ENCODE peak calls at places on chromosomes 11 and 22, in seven cellular contexts. One of them, this sample, is unnamed. For H3K9me3, the result is how much of the 10 kb centered on the place peaks cover.

GRCh38 chr11:93133710-93134109 is 64.1 kb downstream of the SLC36A4 start:
- DNase-seq in cardiac muscle cell: no peak
- DNase-seq in body of pancreas: no peak
- DNase-seq in tibial artery: no peak
- DNase-seq in astrocyte: peak
- DNase-seq in left ventricle myocardium inferior: no peak
- DNase-seq in endodermal cell: no peak
- DNase-seq in this sample: no peak

GRCh38 chr11:75031771-75032549 is 43.2 kb downstream of the NEU3 start:
- DNase-seq in cardiac muscle cell: peak
- DNase-seq in body of pancreas: peak
- DNase-seq in tibial artery: peak
- DNase-seq in astrocyte: peak
- DNase-seq in left ventricle myocardium inferior: peak
- DNase-seq in endodermal cell: peak
- DNase-seq in this sample: peak

GRCh38 chr22:37553725-37554124 is 6.6 kb upstream of the CDC42EP1 start:
- DNase-seq in cardiac muscle cell: no peak
- DNase-seq in body of pancreas: no peak
- DNase-seq in tibial artery: no peak
- DNase-seq in astrocyte: no peak
- DNase-seq in left ventricle myocardium inferior: no peak
- DNase-seq in endodermal cell: no peak
- DNase-seq in this sample: no peak

GRCh38 chr11:113725411-113725810 is 19.3 kb upstream of the TMPRSS5 start:
- DNase-seq in cardiac muscle cell: no peak
- DNase-seq in body of pancreas: no peak
- DNase-seq in tibial artery: no peak
- DNase-seq in astrocyte: no peak
- DNase-seq in left ventricle myocardium inferior: no peak
- DNase-seq in endodermal cell: no peak
- DNase-seq in this sample: no peak

GRCh38 chr11:120128392-120129172 is 9.3 kb downstream of the TRIM29 start:
- DNase-seq in cardiac muscle cell: no peak
- DNase-seq in body of pancreas: no peak
- DNase-seq in tibial artery: peak
- DNase-seq in astrocyte: peak
- DNase-seq in left ventricle myocardium inferior: peak
- DNase-seq in endodermal cell: no peak
- DNase-seq in this sample: peak

GRCh38 chr11:4748435-4748834 is 21.3 kb downstream of the OR51F1 start:
- DNase-seq in cardiac muscle cell: no peak
- DNase-seq in body of pancreas: no peak
- DNase-seq in tibial artery: no peak
- DNase-seq in astrocyte: no peak
- DNase-seq in left ventricle myocardium inferior: no peak
- DNase-seq in endodermal cell: no peak
- DNase-seq in this sample: no peak

GRCh38 chr22:18110194-18110943 is at the start of gene TUBA8:
- DNase-seq in cardiac muscle cell: peak
- DNase-seq in body of pancreas: peak
- DNase-seq in tibial artery: peak
- DNase-seq in astrocyte: peak
- DNase-seq in left ventricle myocardium inferior: peak
- DNase-seq in endodermal cell: peak
- DNase-seq in this sample: peak

GRCh38 chr11:59918987-59919589 is 19.1 kb upstream of the OOSP1 start:
- DNase-seq in cardiac muscle cell: peak
- DNase-seq in body of pancreas: peak
- DNase-seq in tibial artery: peak
- DNase-seq in astrocyte: peak
- DNase-seq in left ventricle myocardium inferior: no peak
- DNase-seq in endodermal cell: peak
- DNase-seq in this sample: no peak

GRCh38 chr11:24216488-24216887 is 280.4 kb upstream of the LUZP2 start:
- DNase-seq in cardiac muscle cell: no peak
- DNase-seq in body of pancreas: no peak
- DNase-seq in tibial artery: no peak
- DNase-seq in astrocyte: no peak
- DNase-seq in left ventricle myocardium inferior: no peak
- DNase-seq in endodermal cell: no peak
- DNase-seq in this sample: no peak

GRCh38 chr11:62747475-62748160 is 6.3 kb downstream of the ZBTB3 start:
- DNase-seq in cardiac muscle cell: no peak
- DNase-seq in body of pancreas: no peak
- DNase-seq in tibial artery: no peak
- DNase-seq in astrocyte: no peak
- DNase-seq in left ventricle myocardium inferior: no peak
- DNase-seq in endodermal cell: no peak
- DNase-seq in this sample: no peak

GRCh38 chr22:23569291-23569690 is 10.8 kb downstream of the IGLL1 start:
- DNase-seq in cardiac muscle cell: no peak
- DNase-seq in body of pancreas: no peak
- DNase-seq in tibial artery: no peak
- DNase-seq in astrocyte: no peak
- DNase-seq in left ventricle myocardium inferior: no peak
- DNase-seq in endodermal cell: no peak
- DNase-seq in this sample: no peak

GRCh38 chr22:23565942-23566715 is 14.0 kb downstream of the IGLL1 start:
- DNase-seq in cardiac muscle cell: peak
- DNase-seq in body of pancreas: peak
- DNase-seq in tibial artery: no peak
- DNase-seq in astrocyte: no peak
- DNase-seq in left ventricle myocardium inferior: no peak
- DNase-seq in endodermal cell: peak
- DNase-seq in this sample: no peak

GRCh38 chr22:23564276-23564675 is 15.8 kb downstream of the IGLL1 start:
- DNase-seq in cardiac muscle cell: no peak
- DNase-seq in body of pancreas: no peak
- DNase-seq in tibial artery: no peak
- DNase-seq in astrocyte: no peak
- DNase-seq in left ventricle myocardium inferior: no peak
- DNase-seq in endodermal cell: no peak
- DNase-seq in this sample: no peak

GRCh38 chr22:23565288-23565941 is 14.7 kb downstream of the IGLL1 start:
- DNase-seq in cardiac muscle cell: peak
- DNase-seq in body of pancreas: no peak
- DNase-seq in tibial artery: no peak
- DNase-seq in astrocyte: no peak
- DNase-seq in left ventricle myocardium inferior: no peak
- DNase-seq in endodermal cell: peak
- DNase-seq in this sample: no peak

GRCh38 chr22:23566716-23567475 is 13.2 kb downstream of the IGLL1 start:
- DNase-seq in cardiac muscle cell: no peak
- DNase-seq in body of pancreas: no peak
- DNase-seq in tibial artery: no peak
- DNase-seq in astrocyte: no peak
- DNase-seq in left ventricle myocardium inferior: no peak
- DNase-seq in endodermal cell: peak
- DNase-seq in this sample: no peak
- H3K4me3 ChIP-seq in cardiac muscle cell: peak
- H3K4me3 ChIP-seq in body of pancreas: no peak
- H3K4me3 ChIP-seq in tibial artery: no peak
- H3K4me3 ChIP-seq in astrocyte: no peak
- H3K4me3 ChIP-seq in left ventricle myocardium inferior: peak
- H3K4me3 ChIP-seq in endodermal cell: peak
- H3K4me3 ChIP-seq in this sample: peak

GRCh38 chr11:31806944-31807790 is 4.0 kb downstream of the PAX6 start:
- DNase-seq in cardiac muscle cell: no peak
- DNase-seq in body of pancreas: no peak
- DNase-seq in tibial artery: no peak
- DNase-seq in astrocyte: peak
- DNase-seq in left ventricle myocardium inferior: no peak
- DNase-seq in endodermal cell: peak
- DNase-seq in this sample: no peak

GRCh38 chr11:31806186-31806943 is 4.8 kb downstream of the PAX6 start:
- DNase-seq in cardiac muscle cell: no peak
- DNase-seq in body of pancreas: no peak
- DNase-seq in tibial artery: no peak
- DNase-seq in astrocyte: peak
- DNase-seq in left ventricle myocardium inferior: no peak
- DNase-seq in endodermal cell: no peak
- DNase-seq in this sample: no peak

GRCh38 chr11:31808721-31809542 is 2.2 kb downstream of the PAX6 start:
- DNase-seq in cardiac muscle cell: no peak
- DNase-seq in body of pancreas: no peak
- DNase-seq in tibial artery: no peak
- DNase-seq in astrocyte: peak
- DNase-seq in left ventricle myocardium inferior: no peak
- DNase-seq in endodermal cell: peak
- DNase-seq in this sample: no peak

GRCh38 chr11:31808268-31808667 is 2.9 kb downstream of the PAX6 start:
- DNase-seq in cardiac muscle cell: no peak
- DNase-seq in body of pancreas: no peak
- DNase-seq in tibial artery: no peak
- DNase-seq in astrocyte: no peak
- DNase-seq in left ventricle myocardium inferior: no peak
- DNase-seq in endodermal cell: no peak
- DNase-seq in this sample: no peak

DNA sequence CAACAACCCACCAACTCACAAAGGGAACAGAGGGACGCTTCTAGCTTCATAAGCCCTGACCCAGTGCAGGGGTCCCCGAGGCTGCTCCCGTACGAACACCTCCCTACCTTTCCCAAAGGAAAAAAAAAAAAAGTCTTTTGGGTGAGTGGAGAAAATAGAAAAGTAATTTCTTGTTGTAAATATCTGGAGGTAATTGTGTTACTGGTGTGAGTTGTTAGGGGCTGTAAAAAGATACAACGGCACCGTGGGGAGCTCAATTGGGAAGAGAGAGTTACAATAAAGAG is 3.4 kb downstream of the PAX6 start:
- DNase-seq in cardiac muscle cell: no peak
- DNase-seq in body of pancreas: no peak
- DNase-seq in tibial artery: no peak
- DNase-seq in astrocyte: no peak
- DNase-seq in left ventricle myocardium inferior: no peak
- DNase-seq in endodermal cell: no peak
- DNase-seq in this sample: no peak
- H3K9me3 ChIP-seq in cardiac muscle cell: under half
- H3K9me3 ChIP-seq in body of pancreas: under half
- H3K9me3 ChIP-seq in tibial artery: under half
- H3K9me3 ChIP-seq in astrocyte: under half
- H3K9me3 ChIP-seq in left ventricle myocardium inferior: under half
- H3K9me3 ChIP-seq in endodermal cell: under half
- H3K9me3 ChIP-seq in this sample: under half

GRCh38 chr22:46845281-46846153 is 83.1 kb downstream of the TBC1D22A start:
- DNase-seq in cardiac muscle cell: no peak
- DNase-seq in body of pancreas: no peak
- DNase-seq in tibial artery: no peak
- DNase-seq in astrocyte: peak
- DNase-seq in left ventricle myocardium inferior: no peak
- DNase-seq in endodermal cell: peak
- DNase-seq in this sample: no peak
- TF ChIP-seq CTCF in cardiac muscle cell: peak
- TF ChIP-seq CTCF in body of pancreas: peak
- TF ChIP-seq CTCF in tibial artery: peak
- TF ChIP-seq CTCF in astrocyte: peak
- TF ChIP-seq CTCF in left ventricle myocardium inferior: peak
- TF ChIP-seq CTCF in endodermal cell: peak
- TF ChIP-seq CTCF in this sample: no peak

GRCh38 chr11:37089439-37089838 is 491.4 kb upstream of the RAG2 start:
- DNase-seq in cardiac muscle cell: no peak
- DNase-seq in body of pancreas: no peak
- DNase-seq in tibial artery: no peak
- DNase-seq in astrocyte: no peak
- DNase-seq in left ventricle myocardium inferior: no peak
- DNase-seq in endodermal cell: no peak
- DNase-seq in this sample: no peak

GRCh38 chr11:37087650-37088572 is 489.9 kb upstream of the RAG2 start:
- DNase-seq in cardiac muscle cell: no peak
- DNase-seq in body of pancreas: no peak
- DNase-seq in tibial artery: no peak
- DNase-seq in astrocyte: no peak
- DNase-seq in left ventricle myocardium inferior: no peak
- DNase-seq in endodermal cell: no peak
- DNase-seq in this sample: no peak

GRCh38 chr11:37092487-37092886 is 494.5 kb upstream of the RAG2 start:
- DNase-seq in cardiac muscle cell: no peak
- DNase-seq in body of pancreas: no peak
- DNase-seq in tibial artery: no peak
- DNase-seq in astrocyte: no peak
- DNase-seq in left ventricle myocardium inferior: no peak
- DNase-seq in endodermal cell: no peak
- DNase-seq in this sample: no peak

DNA sequence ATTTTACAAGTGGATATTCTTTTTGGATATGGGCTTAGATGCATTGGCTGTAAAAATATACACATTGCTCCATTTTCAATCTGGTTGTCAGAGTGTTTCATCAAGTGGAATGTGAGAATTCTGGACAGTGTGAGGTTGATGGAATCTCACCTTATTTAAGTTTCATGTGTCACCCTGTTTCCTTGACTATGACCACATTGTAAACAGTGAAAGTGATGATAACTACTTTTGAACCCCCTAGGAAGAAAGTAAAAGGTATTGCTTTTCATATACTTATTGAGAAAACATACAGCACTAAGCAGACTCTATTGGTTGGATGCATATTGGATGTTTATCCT is 490.5 kb upstream of the RAG2 start:
- DNase-seq in cardiac muscle cell: no peak
- DNase-seq in body of pancreas: no peak
- DNase-seq in tibial artery: no peak
- DNase-seq in astrocyte: no peak
- DNase-seq in left ventricle myocardium inferior: no peak
- DNase-seq in endodermal cell: no peak
- DNase-seq in this sample: no peak
- H3K4me3 ChIP-seq in cardiac muscle cell: no peak
- H3K4me3 ChIP-seq in body of pancreas: no peak
- H3K4me3 ChIP-seq in tibial artery: no peak
- H3K4me3 ChIP-seq in astrocyte: no peak
- H3K4me3 ChIP-seq in left ventricle myocardium inferior: no peak
- H3K4me3 ChIP-seq in endodermal cell: no peak
- H3K4me3 ChIP-seq in this sample: no peak

GRCh38 chr11:55673860-55674259 is 11.9 kb downstream of the OR4C6 start:
- DNase-seq in cardiac muscle cell: no peak
- DNase-seq in body of pancreas: no peak
- DNase-seq in tibial artery: no peak
- DNase-seq in astrocyte: no peak
- DNase-seq in left ventricle myocardium inferior: no peak
- DNase-seq in endodermal cell: no peak
- DNase-seq in this sample: no peak

DNA sequence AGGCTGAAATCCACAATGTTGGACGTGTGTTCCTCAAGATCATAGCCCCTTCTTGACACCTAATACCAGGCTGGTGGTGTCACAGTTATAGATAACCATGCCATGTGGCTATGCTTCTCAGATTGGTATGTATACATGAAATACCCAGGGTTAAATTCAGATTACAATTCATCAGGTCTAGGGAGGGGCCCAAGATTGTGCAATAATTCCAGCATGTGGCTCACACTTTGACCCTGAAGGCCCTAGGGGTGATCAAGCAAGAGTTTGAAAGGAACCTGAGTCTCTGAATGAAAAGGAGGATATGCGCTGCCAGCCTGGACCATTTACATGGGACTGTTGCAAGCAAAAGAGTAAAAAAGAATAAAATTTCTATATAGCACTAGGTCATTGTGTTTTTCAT is 7.4 kb downstream of the OR4C6 start:
- DNase-seq in cardiac muscle cell: no peak
- DNase-seq in body of pancreas: no peak
- DNase-seq in tibial artery: no peak
- DNase-seq in astrocyte: no peak
- DNase-seq in left ventricle myocardium inferior: no peak
- DNase-seq in endodermal cell: no peak
- DNase-seq in this sample: no peak
- H3K9me3 ChIP-seq in cardiac muscle cell: under half
- H3K9me3 ChIP-seq in body of pancreas: under half
- H3K9me3 ChIP-seq in tibial artery: under half
- H3K9me3 ChIP-seq in astrocyte: under half
- H3K9me3 ChIP-seq in left ventricle myocardium inferior: under half
- H3K9me3 ChIP-seq in endodermal cell: under half
- H3K9me3 ChIP-seq in this sample: under half

This sample was measured in prostate gland.